ENCODE peak calls at places on chromosomes 7 and 10, in seven cellular contexts. One of them, this sample, is unnamed.

GRCh38 chr7:155669717-155670505 is 25.4 kb downstream of the RBM33 start:
- DNase-seq in AG09319: no peak
- DNase-seq in iPS DF 19.7: peak; percentile 54
- DNase-seq in hippocampal formation: no peak
- DNase-seq in naive thymus-derived CD8-positive, alpha-beta T cell: no peak
- DNase-seq in NCI-H1105 treated with DMSO at 0.1 percent for 48 hours: no peak
- DNase-seq in aorta: no peak
- DNase-seq in this sample: no peak

GRCh38 chr7:11290859-11291258 is 317.2 kb downstream of the PHF14 start:
- DNase-seq in AG09319: no peak
- DNase-seq in iPS DF 19.7: no peak
- DNase-seq in hippocampal formation: no peak
- DNase-seq in naive thymus-derived CD8-positive, alpha-beta T cell: no peak
- DNase-seq in NCI-H1105 treated with DMSO at 0.1 percent for 48 hours: no peak
- DNase-seq in aorta: no peak
- DNase-seq in this sample: no peak

GRCh38 chr7:94974436-94974835 is 67.0 kb downstream of the PPP1R9A start:
- DNase-seq in AG09319: no peak
- DNase-seq in iPS DF 19.7: no peak
- DNase-seq in hippocampal formation: no peak
- DNase-seq in naive thymus-derived CD8-positive, alpha-beta T cell: no peak
- DNase-seq in NCI-H1105 treated with DMSO at 0.1 percent for 48 hours: no peak
- DNase-seq in aorta: no peak
- DNase-seq in this sample: no peak

GRCh38 chr7:38186593-38187314 is 8.7 kb downstream of the STARD3NL start:
- DNase-seq in AG09319: no peak
- DNase-seq in iPS DF 19.7: no peak
- DNase-seq in hippocampal formation: no peak
- DNase-seq in naive thymus-derived CD8-positive, alpha-beta T cell: no peak
- DNase-seq in NCI-H1105 treated with DMSO at 0.1 percent for 48 hours: no peak
- DNase-seq in aorta: peak; percentile 75
- DNase-seq in this sample: no peak

GRCh38 chr10:35336084-35336831 is at the start of gene CCNY:
- DNase-seq in AG09319: no peak
- DNase-seq in iPS DF 19.7: no peak
- DNase-seq in hippocampal formation: peak; percentile 81
- DNase-seq in naive thymus-derived CD8-positive, alpha-beta T cell: peak; percentile 72
- DNase-seq in NCI-H1105 treated with DMSO at 0.1 percent for 48 hours: peak; percentile 23
- DNase-seq in aorta: peak; percentile 96
- DNase-seq in this sample: peak; percentile 90

GRCh38 chr10:112758961-112759360 is 191.1 kb upstream of the TCF7L2 start:
- DNase-seq in AG09319: no peak
- DNase-seq in iPS DF 19.7: no peak
- DNase-seq in hippocampal formation: no peak
- DNase-seq in naive thymus-derived CD8-positive, alpha-beta T cell: no peak
- DNase-seq in NCI-H1105 treated with DMSO at 0.1 percent for 48 hours: no peak
- DNase-seq in aorta: no peak
- DNase-seq in this sample: no peak

GRCh38 chr10:70584941-70585544 is 17.5 kb downstream of the PRF1 start:
- DNase-seq in AG09319: no peak
- DNase-seq in iPS DF 19.7: peak; percentile 45
- DNase-seq in hippocampal formation: no peak
- DNase-seq in naive thymus-derived CD8-positive, alpha-beta T cell: no peak
- DNase-seq in NCI-H1105 treated with DMSO at 0.1 percent for 48 hours: peak; percentile 88
- DNase-seq in aorta: peak; percentile 21
- DNase-seq in this sample: no peak

GRCh38 chr10:124748206-124748605 is 4.0 kb upstream of the FAM53B start:
- DNase-seq in AG09319: no peak
- DNase-seq in iPS DF 19.7: no peak
- DNase-seq in hippocampal formation: no peak
- DNase-seq in naive thymus-derived CD8-positive, alpha-beta T cell: no peak
- DNase-seq in NCI-H1105 treated with DMSO at 0.1 percent for 48 hours: no peak
- DNase-seq in aorta: no peak
- DNase-seq in this sample: no peak

GRCh38 chr7:156222151-156222550 is 409.9 kb upstream of the SHH start:
- DNase-seq in AG09319: no peak
- DNase-seq in iPS DF 19.7: no peak
- DNase-seq in hippocampal formation: no peak
- DNase-seq in naive thymus-derived CD8-positive, alpha-beta T cell: no peak
- DNase-seq in NCI-H1105 treated with DMSO at 0.1 percent for 48 hours: no peak
- DNase-seq in aorta: no peak
- DNase-seq in this sample: no peak

GRCh38 chr7:111864291-111864976 is 302.1 kb upstream of the IMMP2L start:
- DNase-seq in AG09319: no peak
- DNase-seq in iPS DF 19.7: no peak
- DNase-seq in hippocampal formation: no peak
- DNase-seq in naive thymus-derived CD8-positive, alpha-beta T cell: no peak
- DNase-seq in NCI-H1105 treated with DMSO at 0.1 percent for 48 hours: no peak
- DNase-seq in aorta: no peak
- DNase-seq in this sample: no peak

GRCh38 chr7:101702362-101702850 is 73.3 kb upstream of the MYL10 start:
- DNase-seq in AG09319: no peak
- DNase-seq in iPS DF 19.7: no peak
- DNase-seq in hippocampal formation: no peak
- DNase-seq in naive thymus-derived CD8-positive, alpha-beta T cell: no peak
- DNase-seq in NCI-H1105 treated with DMSO at 0.1 percent for 48 hours: no peak
- DNase-seq in aorta: no peak
- DNase-seq in this sample: no peak

GRCh38 chr7:152704796-152705384 is 28.9 kb upstream of the XRCC2 start:
- DNase-seq in AG09319: no peak
- DNase-seq in iPS DF 19.7: no peak
- DNase-seq in hippocampal formation: no peak
- DNase-seq in naive thymus-derived CD8-positive, alpha-beta T cell: no peak
- DNase-seq in NCI-H1105 treated with DMSO at 0.1 percent for 48 hours: no peak
- DNase-seq in aorta: no peak
- DNase-seq in this sample: no peak

GRCh38 chr10:30434273-30435067 is 486 bp downstream of the MAP3K8 start:
- DNase-seq in AG09319: peak; percentile 61
- DNase-seq in iPS DF 19.7: no peak
- DNase-seq in hippocampal formation: peak; percentile 33
- DNase-seq in naive thymus-derived CD8-positive, alpha-beta T cell: peak; percentile 59
- DNase-seq in NCI-H1105 treated with DMSO at 0.1 percent for 48 hours: peak; percentile 32
- DNase-seq in aorta: peak; percentile 95
- DNase-seq in this sample: peak; percentile 90

GRCh38 chr7:50285259-50285658 is 19.3 kb upstream of the IKZF1 start:
- DNase-seq in AG09319: no peak
- DNase-seq in iPS DF 19.7: no peak
- DNase-seq in hippocampal formation: no peak
- DNase-seq in naive thymus-derived CD8-positive, alpha-beta T cell: no peak
- DNase-seq in NCI-H1105 treated with DMSO at 0.1 percent for 48 hours: no peak
- DNase-seq in aorta: no peak
- DNase-seq in this sample: no peak

GRCh38 chr7:115135769-115136410 is 214.0 kb downstream of the MDFIC start:
- DNase-seq in AG09319: no peak
- DNase-seq in iPS DF 19.7: no peak
- DNase-seq in hippocampal formation: no peak
- DNase-seq in naive thymus-derived CD8-positive, alpha-beta T cell: no peak
- DNase-seq in NCI-H1105 treated with DMSO at 0.1 percent for 48 hours: peak; percentile 50
- DNase-seq in aorta: no peak
- DNase-seq in this sample: no peak

GRCh38 chr10:104447331-104447730 is 93.7 kb downstream of the CFAP58 start:
- DNase-seq in AG09319: no peak
- DNase-seq in iPS DF 19.7: no peak
- DNase-seq in hippocampal formation: no peak
- DNase-seq in naive thymus-derived CD8-positive, alpha-beta T cell: no peak
- DNase-seq in NCI-H1105 treated with DMSO at 0.1 percent for 48 hours: no peak
- DNase-seq in aorta: no peak
- DNase-seq in this sample: no peak

GRCh38 chr7:102042016-102042656 is 224.7 kb downstream of the CUX1 start:
- DNase-seq in AG09319: no peak
- DNase-seq in iPS DF 19.7: no peak
- DNase-seq in hippocampal formation: no peak
- DNase-seq in naive thymus-derived CD8-positive, alpha-beta T cell: no peak
- DNase-seq in NCI-H1105 treated with DMSO at 0.1 percent for 48 hours: no peak
- DNase-seq in aorta: no peak
- DNase-seq in this sample: no peak

GRCh38 chr10:15763001-15763400 is 43.3 kb upstream of the ITGA8 start:
- DNase-seq in AG09319: no peak
- DNase-seq in iPS DF 19.7: no peak
- DNase-seq in hippocampal formation: no peak
- DNase-seq in naive thymus-derived CD8-positive, alpha-beta T cell: no peak
- DNase-seq in NCI-H1105 treated with DMSO at 0.1 percent for 48 hours: peak; percentile 2
- DNase-seq in aorta: no peak
- DNase-seq in this sample: peak; percentile 42

GRCh38 chr10:133520193-133520738 is 6.9 kb upstream of the CYP2E1 start:
- DNase-seq in AG09319: peak; percentile 27
- DNase-seq in iPS DF 19.7: peak; percentile 1
- DNase-seq in hippocampal formation: peak; percentile 79
- DNase-seq in naive thymus-derived CD8-positive, alpha-beta T cell: peak; percentile 91
- DNase-seq in NCI-H1105 treated with DMSO at 0.1 percent for 48 hours: peak; percentile 7
- DNase-seq in aorta: peak; percentile 92
- DNase-seq in this sample: peak; percentile 92

GRCh38 chr7:130099331-130099730 is 29.0 kb downstream of the KLHDC10 start:
- DNase-seq in AG09319: no peak
- DNase-seq in iPS DF 19.7: no peak
- DNase-seq in hippocampal formation: no peak
- DNase-seq in naive thymus-derived CD8-positive, alpha-beta T cell: no peak
- DNase-seq in NCI-H1105 treated with DMSO at 0.1 percent for 48 hours: no peak
- DNase-seq in aorta: no peak
- DNase-seq in this sample: no peak

GRCh38 chr10:46040004-46040403 is 6.1 kb downstream of the MSMB start:
- DNase-seq in AG09319: no peak
- DNase-seq in iPS DF 19.7: no peak
- DNase-seq in hippocampal formation: no peak
- DNase-seq in naive thymus-derived CD8-positive, alpha-beta T cell: no peak
- DNase-seq in NCI-H1105 treated with DMSO at 0.1 percent for 48 hours: no peak
- DNase-seq in aorta: no peak
- DNase-seq in this sample: no peak

GRCh38 chr7:78333530-78333929 is 535.0 kb downstream of the PHTF2 start:
- DNase-seq in AG09319: no peak
- DNase-seq in iPS DF 19.7: no peak
- DNase-seq in hippocampal formation: no peak
- DNase-seq in naive thymus-derived CD8-positive, alpha-beta T cell: no peak
- DNase-seq in NCI-H1105 treated with DMSO at 0.1 percent for 48 hours: no peak
- DNase-seq in aorta: no peak
- DNase-seq in this sample: no peak

GRCh38 chr7:12490105-12490688 is 80.3 kb upstream of the SCIN start:
- DNase-seq in AG09319: no peak
- DNase-seq in iPS DF 19.7: no peak
- DNase-seq in hippocampal formation: no peak
- DNase-seq in naive thymus-derived CD8-positive, alpha-beta T cell: no peak
- DNase-seq in NCI-H1105 treated with DMSO at 0.1 percent for 48 hours: peak; percentile 96
- DNase-seq in aorta: no peak
- DNase-seq in this sample: no peak

GRCh38 chr7:28643369-28644340 is 231.3 kb downstream of the CREB5 start:
- DNase-seq in AG09319: no peak
- DNase-seq in iPS DF 19.7: peak; percentile 35
- DNase-seq in hippocampal formation: no peak
- DNase-seq in naive thymus-derived CD8-positive, alpha-beta T cell: no peak
- DNase-seq in NCI-H1105 treated with DMSO at 0.1 percent for 48 hours: no peak
- DNase-seq in aorta: no peak
- DNase-seq in this sample: no peak

GRCh38 chr7:69018200-69018599 is 580.1 kb upstream of the AUTS2 start:
- DNase-seq in AG09319: no peak
- DNase-seq in iPS DF 19.7: no peak
- DNase-seq in hippocampal formation: no peak
- DNase-seq in naive thymus-derived CD8-positive, alpha-beta T cell: no peak
- DNase-seq in NCI-H1105 treated with DMSO at 0.1 percent for 48 hours: no peak
- DNase-seq in aorta: no peak
- DNase-seq in this sample: no peak

GRCh38 chr10:44334621-44335184 is 50.2 kb downstream of the CXCL12 start:
- DNase-seq in AG09319: peak; percentile 64
- DNase-seq in iPS DF 19.7: no peak
- DNase-seq in hippocampal formation: no peak
- DNase-seq in naive thymus-derived CD8-positive, alpha-beta T cell: no peak
- DNase-seq in NCI-H1105 treated with DMSO at 0.1 percent for 48 hours: no peak
- DNase-seq in aorta: no peak
- DNase-seq in this sample: no peak

GRCh38 chr7:154960063-154960790 is 42.7 kb downstream of the PAXIP1 start:
- DNase-seq in AG09319: no peak
- DNase-seq in iPS DF 19.7: no peak
- DNase-seq in hippocampal formation: peak; percentile 30
- DNase-seq in naive thymus-derived CD8-positive, alpha-beta T cell: no peak
- DNase-seq in NCI-H1105 treated with DMSO at 0.1 percent for 48 hours: no peak
- DNase-seq in aorta: no peak
- DNase-seq in this sample: no peak

GRCh38 chr10:109914966-109915365 is 8.3 kb downstream of the XPNPEP1 start:
- DNase-seq in AG09319: no peak
- DNase-seq in iPS DF 19.7: no peak
- DNase-seq in hippocampal formation: no peak
- DNase-seq in naive thymus-derived CD8-positive, alpha-beta T cell: peak; percentile 34
- DNase-seq in NCI-H1105 treated with DMSO at 0.1 percent for 48 hours: no peak
- DNase-seq in aorta: no peak
- DNase-seq in this sample: no peak

GRCh38 chr10:31321396-31321941 is 2.5 kb downstream of the ZEB1 start:
- DNase-seq in AG09319: no peak
- DNase-seq in iPS DF 19.7: no peak
- DNase-seq in hippocampal formation: no peak
- DNase-seq in naive thymus-derived CD8-positive, alpha-beta T cell: peak; percentile 36
- DNase-seq in NCI-H1105 treated with DMSO at 0.1 percent for 48 hours: peak; percentile 32
- DNase-seq in aorta: no peak
- DNase-seq in this sample: no peak